ENCODE peak calls at places on chromosomes 11 and 22, in seven cellular contexts. T is NB4, X is K562, G is endothelial cell of umbilical vein, H is A673, R is stomach, F is WTC11. A is an unnamed sample.

GRCh38 chr11:21811572-21811971 is 381.3 kb upstream of the ANO5 start:
- DNase-seq in T (no peak), X (no peak), G (no peak), H (peak; percentile 7), R (no peak), F (peak; percentile 59), A (peak; percentile 4)

GRCh38 chr11:122853971-122854446 is 15.7 kb downstream of the CRTAM start:
- DNase-seq in T (peak; percentile 79), X (peak; percentile 69), G (peak; percentile 78), H (peak; percentile 91), R (no peak), F (peak; percentile 39), A (peak; percentile 48)

GRCh38 chr11:110984147-110984546 is 261.4 kb upstream of the POU2AF2 start:
- DNase-seq in T (no peak), X (no peak), G (no peak), H (no peak), R (no peak), F (no peak), A (no peak)

GRCh38 chr11:48055292-48056132 is 75.2 kb downstream of the PTPRJ start:
- DNase-seq in T (peak; percentile 88), X (peak; percentile 56), G (no peak), H (no peak), R (peak; percentile 72), F (no peak), A (peak; percentile 97)

GRCh38 chr11:68841718-68842426 is at the start of gene CPT1A:
- DNase-seq in T (peak; percentile 88), X (peak; percentile 78), G (peak; percentile 62), H (peak; percentile 86), R (peak; percentile 86), F (peak; percentile 68), A (no peak)

GRCh38 chr22:36580846-36581245 is 51.9 kb upstream of the EIF3D start:
- DNase-seq in T (no peak), X (no peak), G (no peak), H (no peak), R (no peak), F (no peak), A (no peak)

GRCh38 chr11:78801161-78801884 is 226.7 kb upstream of the NARS2 start:
- DNase-seq in T (peak; percentile 60), X (no peak), G (peak; percentile 91), H (peak; percentile 64), R (peak; percentile 69), F (no peak), A (peak; percentile 97)

GRCh38 chr11:122207505-122207904 is 91.5 kb upstream of the BLID start:
- DNase-seq in T (no peak), X (no peak), G (no peak), H (no peak), R (no peak), F (no peak), A (no peak)

GRCh38 chr11:104327864-104328513 is 164.0 kb upstream of the PDGFD start:
- DNase-seq in T (no peak), X (no peak), G (no peak), H (no peak), R (no peak), F (no peak), A (peak; percentile 50)

GRCh38 chr11:25566298-25567200 is 765.4 kb upstream of the ANO3 start:
- DNase-seq in T (peak; percentile 64), X (no peak), G (no peak), H (no peak), R (no peak), F (no peak), A (no peak)

GRCh38 chr11:69721745-69722144 is 17.9 kb upstream of the FGF19 start:
- DNase-seq in T (no peak), X (no peak), G (no peak), H (no peak), R (no peak), F (peak; percentile 45), A (no peak)

GRCh38 chr11:78860720-78861422 is 286.2 kb upstream of the NARS2 start:
- DNase-seq in T (peak; percentile 30), X (peak; percentile 3), G (peak; percentile 12), H (peak; percentile 41), R (no peak), F (peak; percentile 51), A (peak; percentile 11)

GRCh38 chr22:37675930-37676571 is 615 bp downstream of the LGALS1 start:
- DNase-seq in T (peak; percentile 62), X (peak; percentile 57), G (peak; percentile 23), H (no peak), R (no peak), F (no peak), A (no peak)

GRCh38 chr11:70377645-70378044 is 20.7 kb upstream of the CTTN start:
- DNase-seq in T (no peak), X (no peak), G (no peak), H (no peak), R (no peak), F (no peak), A (no peak)

GRCh38 chr22:42991010-42991651 is 23.8 kb downstream of the PACSIN2 start:
- DNase-seq in T (peak; percentile 57), X (peak; percentile 19), G (no peak), H (no peak), R (no peak), F (no peak), A (no peak)

GRCh38 chr11:80239217-80239616 is 798.4 kb upstream of the TENM4 start:
- DNase-seq in T (no peak), X (no peak), G (no peak), H (no peak), R (no peak), F (no peak), A (peak; percentile 85)

GRCh38 chr22:23270212-23270733 is 90.0 kb downstream of the BCR start:
- DNase-seq in T (no peak), X (peak; percentile 77), G (no peak), H (no peak), R (no peak), F (no peak), A (no peak)

GRCh38 chr22:23270798-23271596 is 90.7 kb downstream of the BCR start:
- DNase-seq in T (no peak), X (no peak), G (no peak), H (no peak), R (no peak), F (no peak), A (no peak)

GRCh38 chr22:23268139-23268712 is 87.9 kb downstream of the BCR start:
- DNase-seq in T (no peak), X (no peak), G (no peak), H (no peak), R (no peak), F (no peak), A (no peak)

GRCh38 chr22:23268877-23269276 is 88.6 kb downstream of the BCR start:
- DNase-seq in T (no peak), X (no peak), G (no peak), H (no peak), R (no peak), F (no peak), A (no peak)

GRCh38 chr22:23269441-23270211 is 89.3 kb downstream of the BCR start:
- DNase-seq in T (no peak), X (no peak), G (no peak), H (no peak), R (no peak), F (peak; percentile 54), A (no peak)
- TF ChIP-seq CTCF in T (no peak), X (no peak), G (no peak), H (no peak), R (no peak), F (no peak), A (no peak)

DNA sequence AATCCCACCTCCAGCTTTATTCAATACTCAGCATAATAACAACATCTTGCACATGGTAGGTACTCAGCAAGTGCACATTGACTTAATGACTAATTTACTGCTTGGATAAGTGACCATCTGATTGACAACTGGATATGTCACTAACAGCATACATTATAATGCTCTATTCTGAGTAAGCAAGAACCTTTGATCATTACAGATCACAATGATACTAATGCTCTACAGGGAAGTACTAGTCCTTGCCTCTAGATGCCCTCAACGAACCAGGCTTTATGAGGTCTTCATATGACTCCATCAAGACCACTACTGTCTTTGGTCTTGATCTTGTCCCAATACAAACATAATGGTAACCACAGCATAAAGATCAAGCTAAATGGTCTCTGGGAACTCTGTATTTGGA is 167.6 kb upstream of the MTMR2 start:
- DNase-seq in T (peak; percentile 72), X (no peak), G (no peak), H (peak; percentile 49), R (no peak), F (no peak), A (no peak)
- TF ChIP-seq CTCF in T (peak; percentile 24), X (peak; percentile 26), G (no peak), H (peak; percentile 51), R (no peak), F (no peak), A (peak; percentile 12)

GRCh38 chr22:26677217-26677616 is 19.8 kb downstream of the MIAT start:
- DNase-seq in T (no peak), X (no peak), G (no peak), H (no peak), R (no peak), F (no peak), A (no peak)

GRCh38 chr22:26684173-26684572 is 26.8 kb downstream of the MIAT start:
- DNase-seq in T (no peak), X (no peak), G (no peak), H (no peak), R (no peak), F (no peak), A (no peak)

GRCh38 chr22:26680485-26680884 is 23.1 kb downstream of the MIAT start:
- DNase-seq in T (no peak), X (no peak), G (no peak), H (no peak), R (no peak), F (no peak), A (no peak)

GRCh38 chr22:26679003-26679629 is 21.7 kb downstream of the MIAT start:
- DNase-seq in T (peak; percentile 75), X (peak; percentile 78), G (peak; percentile 84), H (peak; percentile 85), R (peak; percentile 78), F (peak; percentile 89), A (peak; percentile 19)

GRCh38 chr22:26681395-26681821 is 24.0 kb downstream of the MIAT start:
- DNase-seq in T (no peak), X (no peak), G (peak; percentile 57), H (peak; percentile 21), R (no peak), F (peak; percentile 68), A (no peak)
- TF ChIP-seq CTCF in T (no peak), X (no peak), G (no peak), H (no peak), R (no peak), F (no peak), A (no peak)

DNA sequence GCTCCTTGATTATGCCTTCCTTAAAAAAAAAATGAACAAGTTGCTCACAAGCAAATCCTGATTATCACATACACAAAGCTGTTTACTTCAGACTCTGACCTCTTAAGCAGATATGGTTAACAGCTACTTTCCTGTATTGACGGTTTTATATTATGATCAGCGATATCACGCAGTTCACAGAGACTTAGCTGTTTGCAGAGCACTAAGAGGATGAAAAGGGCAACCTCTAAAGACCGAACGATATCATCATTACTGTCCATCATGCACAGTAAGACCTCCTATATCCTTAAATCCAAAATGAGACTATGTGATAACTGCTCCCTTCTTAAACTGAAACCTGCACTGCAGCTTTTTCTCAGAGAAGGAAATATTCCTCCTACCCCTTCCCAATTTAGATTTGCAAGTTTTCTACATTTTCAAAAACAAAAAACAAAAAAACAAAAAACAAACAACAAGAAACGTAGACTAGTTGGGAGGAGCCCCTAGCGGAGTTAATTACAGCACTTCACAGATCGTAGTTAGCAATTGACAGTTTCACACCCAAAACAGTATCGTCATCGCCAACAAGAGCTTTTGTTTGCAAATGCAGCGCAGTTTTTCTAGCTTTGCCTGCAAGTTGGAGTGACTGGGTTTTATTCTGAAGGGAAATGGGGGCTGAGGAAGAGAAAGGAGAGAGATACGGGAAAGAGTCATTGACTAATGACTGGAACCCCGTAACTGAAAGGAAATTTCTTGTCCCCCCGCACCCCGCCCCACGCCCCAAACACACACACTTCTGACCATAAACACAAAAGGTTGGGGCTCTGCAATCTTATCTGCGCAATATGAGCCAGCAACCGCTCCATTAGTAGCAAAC is 1.2 kb downstream of the DDX6 start:
- DNase-seq in T (peak; percentile 67), X (peak; percentile 67), G (peak; percentile 65), H (peak; percentile 39), R (no peak), F (no peak), A (no peak)
- TF ChIP-seq CTCF in T (peak; percentile 3), X (no peak), G (no peak), H (no peak), R (no peak), F (no peak), A (no peak)